ENCODE peak calls at places on chromosomes 13 and 19, in four cellular contexts. D, O, A and W are unnamed samples.

GRCh38 chr13:76533251-76533650 is 353.0 kb downstream of the KCTD12 start:
- DNase-seq in O (no peak), D (no peak), A (no peak), W (no peak)

GRCh38 chr13:65638572-65639168 is 1591.5 kb downstream of the PCDH9 start:
- DNase-seq in D (no peak), O (no peak), A (no peak), W (peak)

GRCh38 chr13:29589234-29589633 is 6.3 kb downstream of the SLC7A1 start:
- DNase-seq in A (no peak), O (no peak), D (no peak), W (no peak)

GRCh38 chr19:42596391-42597071 is 1.8 kb upstream of the CEACAM8 start:
- DNase-seq in O (no peak), D (peak), A (no peak), W (no peak)

GRCh38 chr19:15213715-15214381 is 13.1 kb upstream of the NOTCH3 start:
- DNase-seq in A (no peak), O (peak), D (no peak), W (no peak)

GRCh38 chr19:57280913-57281425 is 684 bp downstream of the ZNF460 start:
- DNase-seq in D (peak), O (no peak), A (peak), W (no peak)

GRCh38 chr19:55384576-55385235 is 614 bp upstream of the TMEM238 start:
- DNase-seq in O (no peak), A (no peak), D (peak), W (no peak)

GRCh38 chr13:22880756-22881701 is 299.8 kb upstream of the SGCG start:
- DNase-seq in D (no peak), A (no peak), O (no peak), W (no peak)

GRCh38 chr13:48542581-48543341 is 9.9 kb upstream of the RCBTB2 start:
- DNase-seq in A (no peak), O (peak), D (peak), W (no peak)

GRCh38 chr13:19345916-19346422 is 164.3 kb upstream of the TUBA3C start:
- DNase-seq in A (no peak), O (no peak), D (no peak), W (no peak)

DNA sequence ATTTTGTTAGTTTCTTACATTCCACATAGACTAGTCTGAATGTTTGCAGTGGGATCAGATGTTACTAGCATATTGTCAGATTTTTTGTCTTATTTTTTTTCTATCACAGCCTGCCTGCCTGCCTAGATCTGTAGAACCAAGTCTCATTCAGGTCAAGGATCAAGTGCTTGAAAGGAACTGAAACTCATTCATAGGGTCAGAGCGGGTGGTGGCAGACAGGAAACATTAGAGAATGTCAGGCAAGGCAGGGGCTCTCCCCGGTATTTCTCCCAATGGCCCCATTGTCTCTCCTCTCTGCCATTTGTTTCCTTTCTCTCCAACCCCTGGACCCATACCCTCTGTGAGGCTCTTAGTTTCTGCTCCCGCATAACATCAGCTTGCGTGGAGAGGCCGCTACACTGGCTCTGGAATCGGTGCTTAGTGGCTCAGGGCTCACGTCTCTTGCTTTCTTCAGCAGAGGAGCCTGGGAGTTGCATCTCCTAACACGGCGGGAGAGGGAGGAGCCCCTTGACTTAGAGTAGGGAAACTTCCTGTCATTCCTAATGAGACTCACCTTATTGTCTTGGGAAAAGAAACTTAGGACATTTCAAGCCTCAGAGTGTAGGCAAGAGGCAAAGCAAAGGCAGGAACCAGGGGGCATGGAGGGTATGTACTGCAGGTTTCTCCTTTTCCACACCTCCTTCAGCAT is 35.6 kb upstream of the SPATA13 start:
- DNase-seq in D (no peak), A (no peak), O (no peak), W (no peak)
- H3K4me3 ChIP-seq in D (no peak), A (no peak), O (no peak), W (no peak)

GRCh38 chr13:105070452-105070851 is 1465.0 kb downstream of the EFNB2 start:
- DNase-seq in O (no peak), A (no peak), D (no peak), W (no peak)
- H3K4me3 ChIP-seq in O (no peak), A (no peak), D (peak), W (no peak)

GRCh38 chr19:30256510-30256850 is 115.7 kb upstream of the ZNF536 start:
- DNase-seq in D (no peak), A (no peak), O (no peak), W (no peak)
- H3K4me3 ChIP-seq in D (no peak), A (no peak), O (no peak), W (no peak)

GRCh38 chr19:19169236-19170052 is 619 bp downstream of the MEF2B start:
- DNase-seq in O (no peak), D (no peak), A (no peak), W (no peak)
- H3K4me3 ChIP-seq in O (no peak), D (no peak), A (peak), W (no peak)

GRCh38 chr19:18191640-18192062 is 1.4 kb upstream of the MPV17L2 start:
- DNase-seq in O (no peak), D (no peak), A (no peak), W (no peak)

GRCh38 chr19:18194208-18194530 is 1.2 kb downstream of the MPV17L2 start:
- DNase-seq in O (no peak), A (no peak), D (no peak), W (no peak)

GRCh38 chr19:18192673-18193387 is at the start of gene MPV17L2:
- DNase-seq in A (peak), O (peak), D (peak), W (peak)

GRCh38 chr19:18193388-18194207 is 580 bp downstream of the MPV17L2 start:
- DNase-seq in A (no peak), O (peak), D (peak), W (no peak)

DNA sequence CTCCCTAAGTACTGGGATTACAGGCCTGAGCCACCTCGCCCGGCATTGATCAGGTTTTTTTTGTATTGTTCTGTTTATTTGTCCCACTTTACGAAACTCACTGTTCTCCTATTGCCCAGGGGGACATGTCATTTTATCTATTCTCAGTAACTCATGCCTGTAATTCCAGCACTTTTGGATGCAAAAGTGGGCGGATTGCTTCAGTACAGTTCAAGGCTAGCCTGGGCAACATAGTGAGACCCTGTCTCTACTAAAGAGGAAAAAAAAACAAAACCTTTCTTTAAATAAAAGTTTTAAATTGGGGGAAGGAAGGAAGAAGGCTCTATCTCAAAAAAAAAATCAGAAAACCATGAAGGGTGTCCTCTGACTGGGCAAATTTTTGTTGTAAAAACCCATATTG is 2.7 kb upstream of the MPV17L2 start:
- DNase-seq in A (no peak), D (no peak), O (no peak), W (no peak)
- H3K4me3 ChIP-seq in A (no peak), D (no peak), O (no peak), W (no peak)

GRCh38 chr19:52492991-52493470 is 34.4 kb upstream of the ZNF808 start:
- DNase-seq in D (peak), A (no peak), O (no peak), W (no peak)
- H3K4me3 ChIP-seq in D (peak), A (no peak), O (peak), W (no peak)

DNA sequence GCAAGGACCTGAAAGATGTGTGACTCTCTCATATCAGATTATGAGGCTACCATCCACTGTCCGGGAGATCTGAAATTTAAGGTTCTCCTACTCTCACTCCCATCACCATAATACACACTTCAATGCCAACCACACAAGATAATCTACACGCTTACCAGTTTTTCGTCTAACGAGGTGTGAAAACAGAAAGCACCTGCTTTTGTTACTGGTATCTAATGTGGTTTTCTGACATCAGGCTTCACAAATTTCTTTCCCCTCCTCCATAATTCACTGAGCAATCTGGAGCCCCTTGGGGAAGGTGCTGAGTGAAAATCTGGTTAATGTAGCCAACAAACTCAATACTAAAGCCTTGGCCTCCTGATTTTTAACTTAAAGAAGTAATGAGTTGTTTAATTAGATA is 10.1 kb upstream of the LRCH1 start:
- DNase-seq in O (no peak), D (peak), A (no peak), W (no peak)
- H3K4me3 ChIP-seq in O (no peak), D (no peak), A (no peak), W (no peak)

GRCh38 chr19:49390131-49390977 is 2.3 kb downstream of the KASH5 start:
- DNase-seq in D (no peak), O (no peak), A (no peak), W (no peak)

GRCh38 chr19:49389406-49389805 is 1.4 kb downstream of the KASH5 start:
- DNase-seq in A (no peak), D (no peak), O (no peak), W (no peak)

GRCh38 chr19:49390978-49391304 is 2.9 kb downstream of the KASH5 start:
- DNase-seq in A (no peak), O (no peak), D (no peak), W (no peak)

GRCh38 chr19:49391581-49392399 is 3.7 kb downstream of the KASH5 start:
- DNase-seq in A (peak), O (peak), D (peak), W (no peak)

GRCh38 chr19:49387936-49388372 is at the start of gene KASH5:
- DNase-seq in O (peak), A (peak), D (no peak), W (no peak)
- H3K4me3 ChIP-seq in O (peak), A (no peak), D (no peak), W (no peak)